ENCODE peak calls at places on chromosomes 1 and 21, in four cellular contexts. K is CD4-positive, alpha-beta memory T cell; I is PC-9; M is psoas muscle. P is an unnamed sample.

GRCh38 chr1:12451560-12451900 is 166.5 kb downstream of the DHRS3 start:
- DNase-seq in K (no peak), I (no peak), M (no peak), P (no peak)

GRCh38 chr1:93666613-93667384 is 14.8 kb downstream of the BCAR3 start:
- DNase-seq in K (no peak), I (peak; percentile 66), M (no peak), P (peak; percentile 89)

GRCh38 chr1:227939791-227940771 is 7.7 kb downstream of the WNT9A start:
- DNase-seq in K (no peak), I (no peak), M (no peak), P (peak; percentile 64)

GRCh38 chr1:164660415-164661174 is 101.6 kb downstream of the PBX1 start:
- DNase-seq in K (no peak), I (no peak), M (no peak), P (no peak)

GRCh38 chr1:28087614-28088167 is 719 bp downstream of the EYA3 start:
- DNase-seq in K (peak; percentile 52), I (no peak), M (no peak), P (no peak)

GRCh38 chr1:28640766-28641165 is 2.1 kb downstream of the TAF12 start:
- DNase-seq in K (peak; percentile 50), I (no peak), M (no peak), P (no peak)

GRCh38 chr1:71587961-71588360 is 507.1 kb upstream of the ZRANB2 start:
- DNase-seq in K (no peak), I (no peak), M (no peak), P (no peak)

GRCh38 chr1:20187103-20187812 is 940 bp upstream of the PLA2G2C start:
- DNase-seq in K (peak; percentile 53), I (peak; percentile 83), M (no peak), P (peak; percentile 78)

GRCh38 chr21:30839304-30839703 is 9.7 kb upstream of the KRTAP7-1 start:
- DNase-seq in K (no peak), I (peak; percentile 38), M (no peak), P (no peak)

GRCh38 chr1:160062134-160062533 is 7.8 kb downstream of the KCNJ10 start:
- DNase-seq in K (no peak), I (no peak), M (no peak), P (peak; percentile 69)

GRCh38 chr1:37945743-37946702 is 830 bp downstream of the INPP5B start:
- DNase-seq in K (no peak), I (no peak), M (peak; percentile 84), P (peak; percentile 89)

GRCh38 chr21:45880097-45881068 is 101.2 kb upstream of the COL6A1 start:
- DNase-seq in K (peak; percentile 77), I (no peak), M (peak; percentile 80), P (peak; percentile 76)

GRCh38 chr1:59066231-59066630 is 230.7 kb upstream of the FGGY start:
- DNase-seq in K (no peak), I (no peak), M (no peak), P (no peak)

GRCh38 chr1:161069201-161069685 is 448 bp downstream of the ARHGAP30 start:
- DNase-seq in K (no peak), I (no peak), M (no peak), P (no peak)

GRCh38 chr1:22922640-22923039 is 50.0 kb downstream of the LACTBL1 start:
- DNase-seq in K (no peak), I (no peak), M (peak; percentile 2), P (no peak)

GRCh38 chr1:8211620-8212442 is 106.1 kb upstream of the SLC45A1 start:
- DNase-seq in K (no peak), I (peak; percentile 95), M (peak; percentile 66), P (peak; percentile 73)

GRCh38 chr1:248277876-248278275 is at the start of gene OR2T33:
- DNase-seq in K (no peak), I (no peak), M (no peak), P (no peak)
- H3K9me3 ChIP-seq in K (no peaks in the 10 kb centered on the region), I (no peaks in the 10 kb centered on the region), M (peaks cover 7% of the 10 kb centered on the region), P (no peaks in the 10 kb centered on the region)

GRCh38 chr1:4063516-4063915 is 163.4 kb upstream of the C1orf174 start:
- DNase-seq in K (no peak), I (no peak), M (no peak), P (peak; percentile 14)
- H3K9me3 ChIP-seq in K (no peaks in the 10 kb centered on the region), I (no peaks in the 10 kb centered on the region), M (no peaks in the 10 kb centered on the region), P (no peaks in the 10 kb centered on the region)

GRCh38 chr21:44738621-44739020 is 27.2 kb upstream of the TSPEAR start:
- DNase-seq in K (no peak), I (no peak), M (no peak), P (no peak)

GRCh38 chr21:44740721-44741120 is 29.3 kb upstream of the TSPEAR start:
- DNase-seq in K (no peak), I (no peak), M (no peak), P (no peak)

GRCh38 chr21:44739316-44739715 is 27.9 kb upstream of the TSPEAR start:
- DNase-seq in K (no peak), I (no peak), M (no peak), P (no peak)

GRCh38 chr21:44742418-44743153 is 31.2 kb upstream of the TSPEAR start:
- DNase-seq in K (no peak), I (no peak), M (no peak), P (no peak)

GRCh38 chr21:44741921-44742320 is 30.5 kb upstream of the TSPEAR start:
- DNase-seq in K (no peak), I (no peak), M (no peak), P (no peak)
- H3K9me3 ChIP-seq in K (no peaks in the 10 kb centered on the region), I (no peaks in the 10 kb centered on the region), M (peaks cover 15% of the 10 kb centered on the region), P (peaks cover 8% of the 10 kb centered on the region)

DNA sequence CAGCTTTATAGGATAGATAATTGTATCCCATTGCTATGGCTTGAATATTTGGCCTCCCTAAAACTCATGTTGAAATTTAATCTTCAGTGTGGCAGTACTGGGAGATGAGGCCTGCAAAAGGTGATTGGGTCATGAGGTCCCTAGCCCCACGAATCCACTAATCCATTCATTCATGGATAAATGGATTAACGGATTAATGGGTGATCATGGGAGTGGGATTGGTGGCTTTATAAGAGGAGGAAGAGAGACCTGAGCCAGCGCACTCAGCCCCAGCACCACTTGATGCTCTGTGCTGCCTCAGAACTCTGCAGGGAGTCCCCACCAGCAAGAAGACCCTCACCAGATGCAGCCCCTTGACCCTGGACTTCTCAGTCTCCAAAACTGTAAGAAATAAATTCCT is 32.0 kb downstream of the S100A6 start:
- DNase-seq in K (no peak), I (no peak), M (no peak), P (peak; percentile 12)
- H3K9me3 ChIP-seq in K (no peaks in the 10 kb centered on the region), I (no peaks in the 10 kb centered on the region), M (no peaks in the 10 kb centered on the region), P (no peaks in the 10 kb centered on the region)

GRCh38 chr1:203954293-203954692 is 92.9 kb downstream of the SNRPE start:
- DNase-seq in K (no peak), I (no peak), M (no peak), P (no peak)

GRCh38 chr1:203954788-203955552 is 93.6 kb downstream of the SNRPE start:
- DNase-seq in K (no peak), I (no peak), M (no peak), P (no peak)
- H3K9me3 ChIP-seq in K (no peaks in the 10 kb centered on the region), I (peaks cover 36% of the 10 kb centered on the region), M (no peaks in the 10 kb centered on the region), P (no peaks in the 10 kb centered on the region)

GRCh38 chr1:152349611-152350010 is 10.2 kb downstream of the FLG2 start:
- DNase-seq in K (no peak), I (no peak), M (no peak), P (no peak)
- H3K9me3 ChIP-seq in K (no peaks in the 10 kb centered on the region), I (no peaks in the 10 kb centered on the region), M (no peaks in the 10 kb centered on the region), P (peaks cover 5% of the 10 kb centered on the region)

P was measured in sigmoid colon.